ENCODE peak calls at places on chromosome 18, in nine cellular contexts. N is A549, D is HepG2, J is K562, E is suprapubic skin, Q is SK-N-SH, V is stomach, M is upper lobe of left lung, Z is ovary. K is an unnamed sample.

GRCh38 chr18:77114564-77115391 is 17.8 kb downstream of the MBP start:
- DNase-seq in Q (no peak), D (peak), E (peak), M (peak), N (peak), V (peak), Z (peak), J (peak), K (peak)

GRCh38 chr18:24995056-24995455 is 356.9 kb downstream of the ZNF521 start:
- DNase-seq in E (no peak), M (no peak), J (no peak), Z (no peak), N (no peak), V (no peak), Q (no peak), D (no peak), K (no peak)

GRCh38 chr18:39494211-39494896 is 1928.8 kb upstream of the CELF4 start:
- DNase-seq in E (no peak), J (no peak), D (peak), V (no peak), Q (no peak), N (no peak), Z (no peak), M (no peak), K (no peak)

GRCh38 chr18:51861041-51861440 is 479.0 kb upstream of the DCC start:
- DNase-seq in Q (no peak), M (no peak), V (no peak), E (no peak), N (no peak), J (no peak), D (no peak), Z (no peak), K (no peak)

GRCh38 chr18:29157057-29157780 is 980.3 kb upstream of the CDH2 start:
- DNase-seq in Z (no peak), M (no peak), J (no peak), V (no peak), D (no peak), N (peak), Q (no peak), E (no peak), K (no peak)

GRCh38 chr18:44062345-44062744 is 618.3 kb upstream of the SETBP1 start:
- DNase-seq in E (no peak), J (no peak), Q (no peak), N (no peak), V (no peak), Z (no peak), D (no peak), M (no peak), K (no peak)

GRCh38 chr18:78801011-78801410 is 178.6 kb upstream of the SALL3 start:
- DNase-seq in D (no peak), V (no peak), Z (no peak), J (no peak), N (no peak), M (no peak), Q (no peak), E (no peak), K (peak)

GRCh38 chr18:56505971-56506370 is 132.4 kb downstream of the TXNL1 start:
- DNase-seq in E (no peak), M (no peak), N (no peak), V (no peak), D (no peak), J (no peak), Q (no peak), Z (no peak), K (no peak)

GRCh38 chr18:69954719-69955118 is 7.0 kb upstream of the CD226 start:
- DNase-seq in Z (no peak), V (no peak), M (no peak), Q (no peak), J (no peak), D (no peak), N (no peak), E (no peak), K (no peak)

GRCh38 chr18:8121942-8122480 is 487.2 kb upstream of the RAB12 start:
- DNase-seq in Z (no peak), M (no peak), D (no peak), E (no peak), V (no peak), N (peak), J (peak), Q (no peak), K (no peak)

GRCh38 chr18:79405781-79406575 is 10.2 kb downstream of the NFATC1 start:
- DNase-seq in N (no peak), J (no peak), E (peak), Z (peak), Q (no peak), D (no peak), V (peak), M (peak), K (no peak)

GRCh38 chr18:74963820-74964446 is 245.0 kb downstream of the PTGR3 start:
- DNase-seq in E (no peak), V (peak), Q (peak), M (peak), Z (no peak), J (peak), D (peak), N (peak), K (no peak)

GRCh38 chr18:5787936-5788335 is 107.4 kb downstream of the TMEM200C start:
- DNase-seq in E (no peak), M (no peak), J (no peak), Q (no peak), N (no peak), D (peak), V (no peak), Z (no peak), K (no peak)

GRCh38 chr18:48749768-48750167 is 201.0 kb downstream of the SMAD7 start:
- DNase-seq in V (no peak), Q (no peak), J (no peak), Z (peak), D (no peak), M (no peak), N (no peak), E (peak), K (peak)

GRCh38 chr18:76558881-76559667 is 64.0 kb upstream of the ZNF516 start:
- DNase-seq in D (no peak), Z (no peak), N (no peak), J (no peak), M (no peak), Q (no peak), E (no peak), V (no peak), K (no peak)

DNA sequence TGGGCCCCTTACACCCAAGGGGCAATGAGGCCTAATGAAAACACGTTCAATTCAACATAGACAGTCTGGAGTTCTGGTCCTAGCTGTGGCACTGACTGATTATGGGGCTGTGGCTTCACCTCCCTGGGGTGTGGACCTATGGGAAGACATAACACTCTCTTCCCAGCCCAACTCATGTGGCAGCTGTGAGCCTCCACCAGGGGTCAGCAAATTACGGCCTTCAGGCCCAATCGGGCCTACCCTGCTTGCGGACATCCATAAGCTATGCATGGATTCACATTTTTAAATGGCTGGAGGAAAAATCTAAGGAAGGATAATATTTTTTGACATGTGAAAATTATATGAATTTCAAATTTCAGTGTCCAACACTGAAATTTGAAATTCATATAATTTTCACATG is 101.3 kb downstream of the LOXHD1 start:
- DNase-seq in D (peak), Z (no peak), E (no peak), J (peak), N (peak), M (no peak), Q (peak), V (no peak), K (no peak)
- TF ChIP-seq EP300 in D (no peak), Z (no peak), E (no peak), J (no peak), N (no peak), M (no peak), Q (no peak), V (no peak), K (no peak)

DNA sequence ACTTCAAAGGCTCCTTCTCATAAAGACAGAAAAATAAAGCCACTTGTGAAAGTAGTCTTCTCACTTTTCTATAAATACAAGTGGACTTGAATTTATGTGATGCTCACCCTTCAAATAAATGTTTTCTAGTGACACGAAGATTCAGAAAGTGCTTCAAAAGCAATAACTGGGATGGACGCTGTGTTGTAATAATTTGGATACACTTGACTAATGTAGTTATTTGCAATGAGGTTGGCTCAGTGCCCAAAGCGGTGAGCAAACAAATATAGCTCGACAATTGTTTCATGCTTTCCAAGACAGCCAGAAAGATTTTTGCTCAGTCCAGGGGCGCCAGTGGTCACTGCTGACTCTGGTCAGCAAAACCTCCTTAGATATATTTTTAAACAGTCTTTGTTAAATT is 278.6 kb upstream of the KLHL14 start:
- DNase-seq in E (no peak), Q (no peak), J (no peak), V (peak), Z (no peak), M (no peak), D (peak), N (no peak), K (no peak)
- TF ChIP-seq EP300 in E (no peak), Q (no peak), J (no peak), V (no peak), Z (no peak), M (no peak), D (no peak), N (no peak), K (no peak)

GRCh38 chr18:68462148-68462547 is 252.8 kb downstream of the TMX3 start:
- DNase-seq in E (no peak), Q (no peak), M (no peak), V (no peak), D (no peak), Z (no peak), J (no peak), N (no peak), K (no peak)

GRCh38 chr18:68459968-68460367 is 254.9 kb downstream of the TMX3 start:
- DNase-seq in V (no peak), E (no peak), Z (no peak), Q (no peak), N (no peak), M (no peak), J (no peak), D (no peak), K (no peak)

GRCh38 chr18:68456985-68457384 is 257.9 kb downstream of the TMX3 start:
- DNase-seq in J (no peak), V (no peak), M (no peak), N (no peak), E (no peak), D (peak), Z (no peak), Q (no peak), K (no peak)

GRCh38 chr18:68462766-68463165 is 252.1 kb downstream of the TMX3 start:
- DNase-seq in M (no peak), E (no peak), J (no peak), V (no peak), D (no peak), Q (no peak), N (no peak), Z (no peak), K (no peak)

GRCh38 chr18:68461635-68462034 is 253.3 kb downstream of the TMX3 start:
- DNase-seq in D (no peak), E (no peak), J (no peak), Q (no peak), N (no peak), M (no peak), Z (no peak), V (no peak), K (no peak)
- TF ChIP-seq EP300 in D (no peak), E (no peak), J (no peak), Q (no peak), N (no peak), M (no peak), Z (no peak), V (no peak), K (no peak)

GRCh38 chr18:12946549-12947354 is 1.1 kb upstream of the SEH1L start:
- DNase-seq in V (peak), E (peak), J (peak), N (peak), Z (peak), M (peak), D (peak), Q (peak), K (peak)
- TF ChIP-seq EP300 in V (no peak), E (no peak), J (no peak), N (no peak), Z (no peak), M (no peak), D (no peak), Q (no peak), K (no peak)

GRCh38 chr18:58466636-58467205 is 162.2 kb downstream of the ALPK2 start:
- DNase-seq in N (no peak), M (no peak), E (no peak), V (peak), Z (no peak), J (no peak), Q (no peak), D (no peak), K (no peak)
- TF ChIP-seq EP300 in N (no peak), M (no peak), E (no peak), V (no peak), Z (no peak), J (no peak), Q (no peak), D (no peak), K (no peak)